ENCODE peak calls at places on chromosomes 1 and 21, in four cellular contexts. T, B, H and E are unnamed samples.

GRCh38 chr1:58874757-58875755 is 91.2 kb upstream of the JUN start:
- DNase-seq in T (peak; percentile 83), H (peak; percentile 71), B (no peak), E (no peak)

GRCh38 chr21:35053356-35054096 is 4.4 kb upstream of the RUNX1 start:
- DNase-seq in T (peak; percentile 39), B (no peak), H (no peak), E (no peak)

GRCh38 chr1:24726741-24727140 is 18.5 kb upstream of the CLIC4 start:
- DNase-seq in B (no peak), T (no peak), H (no peak), E (no peak)

GRCh38 chr1:20474333-20474975 is 11.6 kb downstream of the CAMK2N1 start:
- DNase-seq in B (no peak), T (no peak), H (no peak), E (no peak)

GRCh38 chr1:66731462-66731861 is 20.8 kb upstream of the DYNLT5 start:
- DNase-seq in B (no peak), T (no peak), H (no peak), E (no peak)

GRCh38 chr21:42568377-42568776 is 54.7 kb downstream of the SLC37A1 start:
- DNase-seq in H (no peak), B (peak; percentile 2), T (no peak), E (no peak)

GRCh38 chr1:43548285-43549271 is 17.9 kb downstream of the PTPRF start:
- DNase-seq in T (no peak), B (no peak), H (no peak), E (no peak)

GRCh38 chr1:29195875-29196274 is 14.2 kb upstream of the SRSF4 start:
- DNase-seq in B (no peak), T (peak; percentile 27), H (no peak), E (no peak)

GRCh38 chr1:6005276-6005917 is 13.2 kb upstream of the NPHP4 start:
- DNase-seq in B (peak; percentile 39), H (peak; percentile 17), T (no peak), E (no peak)

GRCh38 chr1:6171546-6172124 is 8.5 kb downstream of the CHD5 start:
- DNase-seq in T (no peak), H (no peak), B (peak; percentile 71), E (no peak)

GRCh38 chr1:161187311-161187710 is 10.0 kb upstream of the B4GALT3 start:
- DNase-seq in B (no peak), T (no peak), H (no peak), E (no peak)

GRCh38 chr1:221832617-221833016 is 90.7 kb upstream of the DUSP10 start:
- DNase-seq in T (no peak), H (peak; percentile 72), B (no peak), E (no peak)

GRCh38 chr1:44881011-44881632 is 38.1 kb upstream of the PTCH2 start:
- DNase-seq in T (peak; percentile 93), H (peak; percentile 52), B (no peak), E (no peak)

GRCh38 chr1:202671388-202671787 is 38.9 kb downstream of the SYT2 start:
- DNase-seq in T (no peak), H (no peak), B (no peak), E (no peak)

GRCh38 chr1:17438176-17438976 is 1.1 kb downstream of the RCC2 start:
- DNase-seq in T (peak; percentile 59), H (peak; percentile 75), B (peak; percentile 72), E (peak; percentile 86)

GRCh38 chr1:21647431-21648373 is 21.5 kb downstream of the RAP1GAP start:
- DNase-seq in T (peak; percentile 56), H (no peak), B (no peak), E (no peak)

GRCh38 chr1:119683893-119684292 is 27.8 kb upstream of the PHGDH start:
- DNase-seq in H (no peak), B (no peak), T (no peak), E (no peak)

GRCh38 chr1:25476186-25477097 is 45.7 kb downstream of the MACO1 start:
- DNase-seq in B (peak; percentile 50), H (no peak), T (no peak), E (no peak)

GRCh38 chr1:167714098-167714850 is 7.5 kb upstream of the MPZL1 start:
- DNase-seq in T (peak; percentile 72), B (peak; percentile 70), H (peak; percentile 92), E (peak; percentile 90)

GRCh38 chr1:41053324-41053723 is 31.8 kb upstream of the SLFNL1 start:
- DNase-seq in H (no peak), B (no peak), T (no peak), E (no peak)

GRCh38 chr1:50681931-50682330 is 258.7 kb upstream of the DMRTA2 start:
- DNase-seq in T (no peak), H (no peak), B (no peak), E (no peak)

GRCh38 chr1:206761369-206761768 is 9.2 kb upstream of the IL19 start:
- DNase-seq in H (no peak), B (no peak), T (no peak), E (no peak)

GRCh38 chr1:46039571-46040052 is 92.8 kb downstream of the PIK3R3 start:
- DNase-seq in H (no peak), T (peak; percentile 62), B (no peak), E (no peak)

GRCh38 chr1:170668301-170668789 is 4.4 kb downstream of the PRRX1 start:
- DNase-seq in T (peak; percentile 39), H (no peak), B (no peak), E (no peak)

GRCh38 chr1:170670751-170671628 is 7.1 kb downstream of the PRRX1 start:
- DNase-seq in B (no peak), H (peak; percentile 55), T (no peak), E (no peak)

GRCh38 chr1:170669586-170670332 is 5.8 kb downstream of the PRRX1 start:
- DNase-seq in T (no peak), B (no peak), H (no peak), E (no peak)

GRCh38 chr1:170666661-170667060 is 2.7 kb downstream of the PRRX1 start:
- DNase-seq in T (no peak), H (peak; percentile 15), B (no peak), E (no peak)

GRCh38 chr1:170669036-170669435 is 5.1 kb downstream of the PRRX1 start:
- DNase-seq in H (no peak), T (no peak), B (no peak), E (no peak)
- TF ChIP-seq CTCF in H (no peak), T (no peak), B (no peak), E (no peak)

DNA sequence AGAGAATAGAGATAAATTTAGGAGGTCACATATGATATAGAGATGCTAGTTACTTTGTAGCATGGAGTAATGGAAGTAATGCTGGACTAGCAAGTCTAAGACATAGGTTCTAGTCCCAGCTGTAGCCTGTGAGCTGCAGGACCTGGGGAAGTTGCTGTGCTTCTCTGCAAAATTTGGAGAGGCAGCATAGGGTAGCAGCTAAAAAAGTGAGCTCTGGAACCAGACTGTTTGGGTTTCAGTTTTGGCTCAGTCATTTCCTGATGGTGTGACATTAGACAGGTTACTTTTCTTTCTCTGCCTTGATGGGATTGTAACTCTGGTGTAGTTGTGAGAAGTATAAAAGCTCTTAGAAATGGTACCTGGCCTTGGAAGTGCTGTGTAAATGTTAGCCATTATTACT is 3.3 kb downstream of the METTL13 start:
- DNase-seq in T (no peak), B (no peak), H (no peak), E (no peak)
- H3K4me3 ChIP-seq in T (no peak overlapping the region), B (no peak overlapping the region), H (no peak overlapping the region), E (peak overlapping the region; percentile 40)

DNA sequence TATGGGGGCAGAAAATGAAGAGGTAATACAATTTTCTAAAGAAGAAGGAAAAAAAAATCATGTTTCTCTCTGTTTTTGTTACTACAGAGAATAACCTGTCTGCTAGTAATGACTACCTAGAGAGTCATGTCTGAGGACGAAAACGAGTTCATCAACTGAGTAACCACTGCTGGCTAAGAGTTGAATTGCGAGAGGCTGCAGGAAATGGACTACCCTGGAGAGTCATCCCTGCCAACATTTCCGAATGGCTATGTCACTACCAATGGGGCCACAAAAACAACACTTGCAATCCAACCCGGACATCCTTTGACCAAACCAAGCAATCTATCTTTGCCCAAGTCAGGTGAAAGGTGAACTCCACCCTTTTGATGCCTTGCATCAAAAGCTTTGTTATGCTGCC is 120.6 kb downstream of the FCRL5 start:
- DNase-seq in B (no peak), H (no peak), T (peak; percentile 3), E (no peak)
- TF ChIP-seq CTCF in B (no peak), H (no peak), T (no peak), E (no peak)

GRCh38 chr21:45845063-45845789 is 136.3 kb upstream of the COL6A1 start:
- DNase-seq in B (peak; percentile 6), H (no peak), T (no peak), E (no peak)
- H3K4me3 ChIP-seq in B (no peak overlapping the region), H (no peak overlapping the region), T (no peak overlapping the region), E (no peak overlapping the region)

GRCh38 chr1:197224160-197224559 is 43.9 kb upstream of the CRB1 start:
- DNase-seq in B (no peak), H (no peak), T (no peak), E (no peak)
- TF ChIP-seq CTCF in B (peak; percentile 8), H (peak; percentile 28), T (no peak), E (no peak)